ENCODE peak calls at places on chromosomes 6 and 20, in ten cellular contexts. D is activated CD8-positive, alpha-beta memory T cell treated with anti-CD3 and anti-CD28 coated beads for 1 hour; J is SHP77; S is ovary; O is GM23338; M is GM20000; T is AG04450; Y is hepatocyte; X is mammary epithelial cell; N is AG08395. P is an unnamed sample.

GRCh38 chr20:37042986-37043972 is 52.5 kb downstream of the RBL1 start:
- DNase-seq in D (no peak), J (no peak), S (no peak), O (no peak), M (no peak), T (no peak), Y (no peak), X (no peak), N (no peak), P (peak)

GRCh38 chr20:20719411-20719810 is 7.0 kb upstream of the RALGAPA2 start:
- DNase-seq in D (no peak), J (no peak), S (no peak), O (no peak), M (no peak), T (no peak), Y (no peak), X (no peak), N (no peak), P (no peak)

GRCh38 chr6:47221565-47221964 is 88.1 kb downstream of the TNFRSF21 start:
- DNase-seq in D (no peak), J (no peak), S (no peak), O (peak), M (no peak), T (no peak), Y (no peak), X (no peak), N (no peak), P (no peak)

GRCh38 chr6:45898941-45899682 is 116.5 kb downstream of the CLIC5 start:
- DNase-seq in D (no peak), J (no peak), S (no peak), O (peak), M (no peak), T (no peak), Y (no peak), X (no peak), N (no peak), P (no peak)

GRCh38 chr6:108951351-108951953 is 103.2 kb downstream of the ARMC2 start:
- DNase-seq in D (no peak), J (no peak), S (no peak), O (no peak), M (no peak), T (no peak), Y (no peak), X (no peak), N (no peak), P (no peak)

GRCh38 chr6:64170326-64170725 is 534.7 kb downstream of the PHF3 start:
- DNase-seq in D (no peak), J (no peak), S (no peak), O (no peak), M (no peak), T (no peak), Y (no peak), X (no peak), N (no peak), P (no peak)

GRCh38 chr20:45968081-45968671 is 3.8 kb downstream of the ZNF335 start:
- DNase-seq in D (no peak), J (no peak), S (no peak), O (no peak), M (no peak), T (no peak), Y (no peak), X (no peak), N (no peak), P (no peak)

GRCh38 chr20:31547017-31547675 is 32.9 kb downstream of the HM13 start:
- DNase-seq in D (peak), J (peak), S (peak), O (peak), M (peak), T (peak), Y (peak), X (peak), N (peak), P (peak)

GRCh38 chr6:162467679-162468078 is 259.9 kb downstream of the PRKN start:
- DNase-seq in D (no peak), J (no peak), S (no peak), O (no peak), M (no peak), T (no peak), Y (no peak), X (no peak), N (no peak), P (no peak)

GRCh38 chr20:64044484-64045247 is 4.8 kb downstream of the SOX18 start:
- DNase-seq in D (no peak), J (no peak), S (no peak), O (no peak), M (no peak), T (no peak), Y (peak), X (peak), N (peak), P (no peak)

GRCh38 chr20:3777726-3778629 is 3.3 kb downstream of the SPEF1 start:
- DNase-seq in D (no peak), J (no peak), S (peak), O (peak), M (peak), T (no peak), Y (peak), X (peak), N (peak), P (peak)

GRCh38 chr20:62409935-62410741 is 3.1 kb upstream of the CABLES2 start:
- DNase-seq in D (no peak), J (peak), S (peak), O (peak), M (peak), T (no peak), Y (peak), X (no peak), N (no peak), P (peak)

GRCh38 chr6:134358320-134358719 is 40.4 kb upstream of the SGK1 start:
- DNase-seq in D (no peak), J (no peak), S (no peak), O (no peak), M (no peak), T (no peak), Y (peak), X (peak), N (no peak), P (no peak)

GRCh38 chr20:38196592-38196991 is 31.5 kb upstream of the TGM2 start:
- DNase-seq in D (no peak), J (no peak), S (peak), O (no peak), M (no peak), T (no peak), Y (peak), X (no peak), N (peak), P (no peak)

GRCh38 chr6:127923135-127923534 is 22.3 kb upstream of the THEMIS start:
- DNase-seq in D (no peak), J (no peak), S (no peak), O (no peak), M (no peak), T (no peak), Y (no peak), X (no peak), N (no peak), P (no peak)

GRCh38 chr6:41733349-41733706 is 2.1 kb downstream of the TFEB start:
- DNase-seq in D (no peak), J (no peak), S (no peak), O (no peak), M (no peak), T (no peak), Y (no peak), X (peak), N (no peak), P (peak)

GRCh38 chr6:3317741-3318211 is 59.0 kb downstream of the PSMG4 start:
- DNase-seq in D (no peak), J (no peak), S (no peak), O (no peak), M (no peak), T (no peak), Y (no peak), X (no peak), N (peak), P (no peak)

GRCh38 chr6:30322527-30323501 is 3.9 kb upstream of the TRIM39 start:
- DNase-seq in D (no peak), J (no peak), S (no peak), O (no peak), M (no peak), T (no peak), Y (no peak), X (no peak), N (peak), P (no peak)

GRCh38 chr6:34473967-34474366 is 8.1 kb downstream of the PACSIN1 start:
- DNase-seq in D (no peak), J (no peak), S (no peak), O (no peak), M (no peak), T (no peak), Y (no peak), X (no peak), N (no peak), P (no peak)

GRCh38 chr20:18676366-18676765 is 88.5 kb downstream of the DTD1 start:
- DNase-seq in D (no peak), J (no peak), S (no peak), O (no peak), M (no peak), T (no peak), Y (no peak), X (no peak), N (no peak), P (no peak)

GRCh38 chr20:36128463-36129176 is 25.9 kb upstream of the EPB41L1 start:
- DNase-seq in D (no peak), J (no peak), S (no peak), O (no peak), M (no peak), T (peak), Y (no peak), X (peak), N (peak), P (no peak)

P was measured in GM13977.